ENCODE peak calls at places on chromosomes 7 and 10, in four cellular contexts. V, K, Z and R are unnamed samples.

GRCh38 chr7:46512901-46513431 is 591.9 kb upstream of the IGFBP3 start:
- DNase-seq in K (no peak), Z (no peak), V (no peak), R (no peak)

GRCh38 chr7:23333671-23334246 is 34.6 kb downstream of the MALSU1 start:
- DNase-seq in Z (no peak), V (no peak), K (no peak), R (peak; percentile 16)

GRCh38 chr10:32929634-32930033 is 28.4 kb downstream of the ITGB1 start:
- DNase-seq in Z (no peak), V (no peak), K (no peak), R (peak; percentile 17)

GRCh38 chr7:28389504-28390385 is 22.6 kb upstream of the CREB5 start:
- DNase-seq in Z (peak; percentile 49), K (peak; percentile 39), V (peak; percentile 44), R (no peak)

GRCh38 chr7:71482284-71482683 is 350.3 kb downstream of the GALNT17 start:
- DNase-seq in Z (no peak), V (no peak), K (no peak), R (peak; percentile 20)

GRCh38 chr7:150753239-150753638 is 16.0 kb downstream of the GIMAP5 start:
- DNase-seq in K (no peak), Z (no peak), V (no peak), R (no peak)

GRCh38 chr7:101772508-101773306 is 44.7 kb upstream of the CUX1 start:
- DNase-seq in V (no peak), K (no peak), Z (no peak), R (no peak)

GRCh38 chr10:74988055-74988773 is 123.2 kb upstream of the SAMD8 start:
- DNase-seq in K (no peak), Z (no peak), V (no peak), R (no peak)

GRCh38 chr7:132942721-132943120 is 139.2 kb downstream of the CHCHD3 start:
- DNase-seq in V (no peak), K (no peak), Z (no peak), R (no peak)

GRCh38 chr7:105202561-105203130 is 186.1 kb downstream of the SRPK2 start:
- DNase-seq in V (no peak), Z (no peak), K (no peak), R (no peak)

GRCh38 chr10:74624501-74624900 is 201.9 kb upstream of the KAT6B start:
- DNase-seq in K (no peak), V (no peak), Z (no peak), R (no peak)

GRCh38 chr7:122304996-122305421 is 459 bp upstream of the FEZF1 start:
- DNase-seq in V (no peak), K (no peak), Z (no peak), R (peak; percentile 23)

GRCh38 chr7:28572321-28573058 is 160.2 kb downstream of the CREB5 start:
- DNase-seq in V (peak; percentile 45), K (no peak), Z (no peak), R (peak; percentile 49)

GRCh38 chr10:43202224-43202656 is 64.0 kb downstream of the CSGALNACT2 start:
- DNase-seq in K (peak; percentile 80), V (peak; percentile 36), Z (peak; percentile 31), R (no peak)

GRCh38 chr10:5583525-5584175 is 58.9 kb downstream of the CALML3 start:
- DNase-seq in V (peak; percentile 54), K (no peak), Z (no peak), R (peak; percentile 80)

GRCh38 chr7:3682028-3682712 is 381.1 kb downstream of the SDK1 start:
- DNase-seq in V (no peak), Z (no peak), K (no peak), R (no peak)

GRCh38 chr10:84308481-84309304 is 19.7 kb upstream of the CCSER2 start:
- DNase-seq in V (peak; percentile 58), Z (no peak), K (no peak), R (no peak)

GRCh38 chr7:85074-85945 is 107.1 kb upstream of the FAM20C start:
- DNase-seq in K (no peak), Z (peak; percentile 34), V (no peak), R (no peak)

GRCh38 chr10:128419466-128420019 is 293.3 kb upstream of the MKI67 start:
- DNase-seq in V (no peak), K (no peak), Z (no peak), R (no peak)

GRCh38 chr10:119500796-119501195 is 41.7 kb downstream of the RGS10 start:
- DNase-seq in V (no peak), K (no peak), Z (no peak), R (no peak)

GRCh38 chr7:80967536-80968297 is 48.9 kb upstream of the SEMA3C start:
- DNase-seq in Z (no peak), K (no peak), V (no peak), R (no peak)

GRCh38 chr7:140898794-140899548 is 25.8 kb downstream of the BRAF start:
- DNase-seq in V (no peak), K (no peak), Z (no peak), R (no peak)
- TF ChIP-seq JUND in V (no peak), K (no peak), Z (no peak), R (no peak)

GRCh38 chr7:139619367-139619657 is 95.8 kb downstream of the CLEC2L start:
- DNase-seq in K (no peak), Z (no peak), V (no peak), R (peak; percentile 14)
- TF ChIP-seq JUND in K (no peak), Z (no peak), V (peak; percentile 8), R (no peak)

GRCh38 chr7:29968683-29969457 is 20.7 kb downstream of the SCRN1 start:
- DNase-seq in Z (no peak), V (no peak), K (no peak), R (no peak)
- TF ChIP-seq JUND in Z (no peak), V (peak; percentile 57), K (no peak), R (no peak)

GRCh38 chr7:137791947-137792346 is 54.8 kb downstream of the DGKI start:
- DNase-seq in V (no peak), Z (no peak), K (no peak), R (no peak)
- TF ChIP-seq JUND in V (no peak), Z (no peak), K (no peak), R (no peak)

DNA sequence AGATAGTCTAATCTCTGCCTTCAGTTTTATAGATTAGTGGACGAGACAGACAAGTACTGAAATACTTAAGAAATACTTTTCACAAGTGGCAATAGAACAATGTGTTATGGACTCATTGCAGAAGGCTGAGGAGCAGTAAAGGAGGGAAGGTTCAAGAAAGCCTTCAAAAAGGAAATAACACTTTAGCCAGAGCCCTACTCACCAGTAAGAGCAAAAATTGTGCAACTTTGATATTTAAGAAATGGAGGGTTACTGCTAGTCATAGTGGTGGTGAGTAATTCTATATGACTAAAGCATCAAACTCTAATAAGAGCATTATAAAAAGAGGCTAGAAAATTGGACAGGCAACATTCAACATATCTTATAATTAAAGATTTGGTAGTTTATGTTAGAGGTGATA is 28.8 kb downstream of the PTPN12 start:
- DNase-seq in Z (no peak), K (no peak), V (no peak), R (no peak)
- TF ChIP-seq JUND in Z (no peak), K (no peak), V (no peak), R (no peak)

DNA sequence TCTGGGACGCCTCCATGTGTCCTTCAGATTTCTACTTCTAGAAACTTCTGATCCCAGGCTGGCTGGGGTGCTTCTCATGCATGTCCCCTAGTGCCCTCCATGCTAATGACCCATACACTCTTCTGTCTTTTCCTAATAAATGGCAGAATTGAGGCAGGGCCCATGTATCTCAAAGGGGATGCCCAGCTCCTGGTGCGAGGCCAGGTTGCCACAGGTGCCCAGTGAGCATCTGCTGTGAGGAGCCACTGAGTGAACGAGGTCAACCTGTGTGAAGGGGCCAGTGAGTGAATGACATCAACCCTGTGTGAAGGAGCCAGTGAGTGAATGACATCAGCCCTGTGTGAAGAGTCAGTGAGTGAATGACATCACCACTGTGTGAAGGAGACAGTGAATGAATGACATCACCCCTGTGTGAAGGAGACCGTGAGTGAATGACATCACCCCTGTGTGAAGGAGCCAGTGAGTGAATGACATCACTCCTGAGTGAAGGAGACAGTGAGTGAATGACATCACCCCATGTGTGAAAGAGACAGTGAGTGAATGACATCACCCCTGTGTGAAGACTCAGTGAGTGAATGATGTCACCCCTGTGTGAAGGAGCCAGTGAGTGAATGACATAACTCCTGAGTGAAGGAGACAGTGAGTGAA is 478.9 kb downstream of the PTPRN2 start:
- DNase-seq in K (no peak), Z (no peak), V (no peak), R (no peak)
- TF ChIP-seq JUND in K (no peak), Z (no peak), V (no peak), R (no peak)

GRCh38 chr7:131194070-131194865 is 133.4 kb upstream of the MKLN1 start:
- DNase-seq in Z (no peak), K (no peak), V (no peak), R (no peak)
- TF ChIP-seq JUND in Z (no peak), K (no peak), V (no peak), R (no peak)

GRCh38 chr10:124351481-124352220 is 67.1 kb downstream of the OAT start:
- DNase-seq in V (no peak), Z (no peak), K (no peak), R (no peak)
- TF ChIP-seq JUND in V (no peak), Z (no peak), K (no peak), R (no peak)

GRCh38 chr10:71086439-71087080 is 125.8 kb upstream of the UNC5B start:
- DNase-seq in Z (no peak), V (no peak), K (no peak), R (no peak)
- TF ChIP-seq JUND in Z (no peak), V (no peak), K (no peak), R (no peak)